ENCODE peak calls at places on chromosomes 6 and 20, in five cellular contexts. B, F, S, Z and Y are unnamed samples.

GRCh38 chr6:125027287-125027686 is 65.0 kb downstream of the RNF217 start:
- DNase-seq in F (no peak), B (no peak), Z (no peak), S (no peak), Y (no peak)

GRCh38 chr20:25280051-25280573 is 32.2 kb downstream of the PYGB start:
- DNase-seq in Z (no peak), S (peak), B (no peak), F (no peak), Y (no peak)

GRCh38 chr20:12594410-12595130 is 414.2 kb upstream of the SPTLC3 start:
- DNase-seq in B (no peak), S (no peak), F (no peak), Z (no peak), Y (no peak)

GRCh38 chr6:1405221-1405620 is 15.8 kb downstream of the FOXF2 start:
- DNase-seq in S (no peak), F (no peak), Z (no peak), B (no peak), Y (no peak)

GRCh38 chr6:3646616-3647362 is 104.7 kb downstream of the PXDC1 start:
- DNase-seq in S (no peak), F (no peak), B (peak), Z (no peak), Y (no peak)

GRCh38 chr6:80959034-80959433 is 793.4 kb downstream of the TENT5A start:
- DNase-seq in S (no peak), F (no peak), B (no peak), Z (no peak), Y (no peak)

GRCh38 chr20:62382306-62383198 is 4.4 kb upstream of the RPS21 start:
- DNase-seq in B (no peak), Z (peak), F (peak), S (peak), Y (no peak)

GRCh38 chr20:61353261-61353995 is 101.4 kb downstream of the CDH4 start:
- DNase-seq in S (no peak), Z (no peak), B (no peak), F (no peak), Y (no peak)

GRCh38 chr6:83891586-83891985 is 32.1 kb downstream of the CYB5R4 start:
- DNase-seq in F (no peak), S (no peak), B (no peak), Z (no peak), Y (no peak)

GRCh38 chr6:35079311-35080000 is 61.7 kb downstream of the TCP11 start:
- DNase-seq in S (no peak), B (peak), Z (no peak), F (peak), Y (no peak)

GRCh38 chr6:150666071-150666470 is 66.4 kb downstream of the PLEKHG1 start:
- DNase-seq in F (no peak), S (peak), B (no peak), Z (no peak), Y (peak)

GRCh38 chr20:19867940-19868371 is 109.9 kb downstream of the RIN2 start:
- DNase-seq in B (no peak), F (peak), Z (no peak), S (no peak), Y (peak)

GRCh38 chr6:28747631-28748157 is 176.1 kb downstream of the TRIM27 start:
- DNase-seq in Z (peak), F (no peak), B (no peak), S (no peak), Y (peak)

GRCh38 chr20:5670137-5670536 is 80.1 kb upstream of the SHLD1 start:
- DNase-seq in F (no peak), S (no peak), Z (no peak), B (no peak), Y (no peak)

GRCh38 chr6:1906625-1907024 is 296.9 kb downstream of the FOXC1 start:
- DNase-seq in Z (no peak), F (no peak), B (no peak), S (no peak), Y (no peak)

GRCh38 chr6:163324928-163325784 is 89.4 kb upstream of the QKI start:
- DNase-seq in Z (no peak), S (no peak), F (no peak), B (no peak), Y (no peak)

GRCh38 chr20:59165794-59166709 is 2.4 kb downstream of the ZNF831 start:
- DNase-seq in S (no peak), Z (no peak), B (no peak), F (no peak), Y (no peak)

GRCh38 chr20:47568837-47569410 is 67.2 kb downstream of the NCOA3 start:
- DNase-seq in F (no peak), S (no peak), B (no peak), Z (no peak), Y (no peak)

GRCh38 chr20:56362833-56363413 is 4.1 kb downstream of the FAM210B start:
- DNase-seq in S (no peak), B (no peak), Z (no peak), F (no peak), Y (no peak)

GRCh38 chr6:164085552-164086325 is 671.2 kb downstream of the QKI start:
- DNase-seq in B (peak), S (no peak), Z (no peak), F (no peak), Y (no peak)

DNA sequence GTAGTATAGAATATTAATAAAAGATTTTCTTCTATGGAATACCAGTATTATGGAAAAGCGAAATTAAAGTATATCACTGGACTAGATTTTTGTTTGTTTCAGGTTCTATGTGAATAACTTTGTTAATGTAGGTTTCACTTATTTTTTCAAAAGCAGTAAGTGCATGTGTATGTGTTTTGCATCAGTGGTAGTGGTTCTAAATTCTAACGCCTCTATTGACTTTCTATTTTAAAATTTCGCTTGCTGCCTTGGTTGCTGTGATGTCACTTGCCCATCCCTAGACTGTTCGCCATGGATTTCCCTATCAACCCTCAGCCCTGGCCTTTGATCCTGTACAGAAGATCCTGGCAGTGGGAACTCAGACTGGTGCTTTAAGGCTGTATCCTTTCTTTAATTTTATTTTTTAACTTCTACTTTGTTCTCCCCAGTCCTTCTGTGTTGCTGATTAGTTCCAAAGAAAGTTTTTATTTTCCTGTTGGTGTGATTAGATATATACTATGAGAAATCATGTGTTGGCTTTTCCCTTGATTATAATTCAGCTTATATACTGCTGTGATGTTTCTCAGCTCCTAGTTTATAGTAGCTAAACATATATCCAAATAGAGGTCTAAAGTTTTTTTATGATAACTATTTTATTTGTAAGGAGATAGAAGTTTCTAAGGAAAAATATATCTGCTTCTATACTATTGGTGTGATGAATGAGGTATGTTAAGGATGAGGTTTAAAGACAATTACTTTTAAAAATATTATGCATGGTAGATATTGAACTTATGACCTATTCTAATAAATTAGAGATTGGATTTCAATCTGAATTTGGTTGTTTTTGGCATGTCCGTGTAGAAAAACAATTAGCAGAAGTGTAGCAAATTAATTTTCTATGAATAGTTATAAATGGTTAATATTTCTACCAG is 1.7 kb downstream of the STXBP5 start:
- DNase-seq in Z (no peak), S (peak), F (no peak), B (no peak), Y (no peak)
- H3K4me3 ChIP-seq in Z (no peak), S (peak), F (peak), B (peak), Y (peak)

DNA sequence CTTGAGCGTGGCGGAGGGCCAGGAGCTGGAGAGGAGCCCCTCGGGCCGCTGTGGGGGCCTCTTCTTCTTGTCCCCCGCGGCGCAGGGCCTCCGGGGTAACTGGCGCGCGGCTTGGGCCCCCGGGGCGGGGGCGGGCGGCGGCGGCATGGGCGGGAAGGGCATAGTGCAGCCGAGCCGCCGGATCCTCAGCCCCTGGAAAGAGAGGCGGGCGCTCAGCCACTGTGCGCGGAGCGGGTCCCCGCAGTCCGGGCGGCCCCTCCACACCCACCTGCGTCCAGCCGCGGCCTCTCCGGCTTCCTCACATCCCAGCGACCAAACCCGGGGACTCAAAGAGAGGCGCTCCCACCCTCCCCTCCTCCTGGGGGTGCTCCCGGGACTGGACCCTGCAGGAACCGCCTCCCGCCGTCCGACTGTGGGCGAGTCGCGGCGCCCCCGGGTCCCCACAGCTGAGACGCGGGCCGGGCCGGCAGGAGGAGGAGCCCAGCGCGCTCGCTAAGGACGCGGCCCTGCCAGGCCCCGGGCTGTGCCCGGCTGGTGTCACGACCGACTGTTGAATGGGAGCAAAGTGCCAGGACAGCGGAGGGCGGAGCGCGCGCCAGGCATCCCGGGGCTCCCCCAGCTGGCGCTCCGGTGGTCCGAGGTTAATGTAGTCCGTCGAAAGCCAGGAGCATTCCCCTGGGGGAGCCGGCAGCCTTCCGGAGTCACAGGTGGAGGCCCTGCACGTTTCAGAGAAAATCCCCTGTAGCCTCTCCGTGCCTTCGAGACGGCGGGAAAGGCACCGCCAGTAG is at the start of gene PRR18:
- DNase-seq in Z (no peak), B (no peak), F (no peak), S (no peak), Y (no peak)
- TF ChIP-seq CTCF in Z (no peak), B (no peak), F (no peak), S (no peak), Y (no peak)

GRCh38 chr6:137651591-137652335 is 157.6 kb upstream of the OLIG3 start:
- DNase-seq in S (peak), Z (no peak), F (no peak), B (no peak), Y (no peak)

GRCh38 chr6:137650720-137651119 is 156.5 kb upstream of the OLIG3 start:
- DNase-seq in F (no peak), B (no peak), S (no peak), Z (no peak), Y (no peak)

GRCh38 chr6:137645850-137646249 is 151.7 kb upstream of the OLIG3 start:
- DNase-seq in B (no peak), F (no peak), Z (no peak), S (no peak), Y (no peak)

GRCh38 chr6:137646506-137646905 is 152.3 kb upstream of the OLIG3 start:
- DNase-seq in F (no peak), Z (no peak), S (no peak), B (no peak), Y (no peak)

GRCh38 chr6:137647762-137648412 is 153.7 kb upstream of the OLIG3 start:
- DNase-seq in Z (no peak), S (no peak), F (no peak), B (no peak), Y (no peak)
- H3K4me3 ChIP-seq in Z (no peak), S (no peak), F (no peak), B (no peak), Y (no peak)

DNA sequence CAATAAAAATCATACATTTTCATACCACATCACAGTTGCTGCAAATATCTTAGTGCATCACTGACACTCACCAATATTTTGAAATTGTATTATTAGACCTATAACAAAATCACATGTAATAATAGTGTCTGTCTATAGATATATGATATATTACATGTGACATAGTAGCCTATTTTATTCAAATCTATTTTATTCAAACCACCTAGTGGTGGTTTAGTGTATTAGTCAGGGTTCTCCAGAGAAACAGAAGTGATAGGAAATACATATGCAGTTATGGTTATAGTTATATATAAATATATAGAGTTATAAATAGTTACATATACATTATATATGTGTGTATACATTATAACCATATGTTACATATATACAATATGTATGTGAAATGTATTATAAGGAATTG is 366.5 kb upstream of the ARID1B start:
- DNase-seq in Z (no peak), F (no peak), S (no peak), B (no peak), Y (no peak)
- TF ChIP-seq CTCF in Z (peak), F (peak), S (no peak), B (no peak), Y (no peak)

DNA sequence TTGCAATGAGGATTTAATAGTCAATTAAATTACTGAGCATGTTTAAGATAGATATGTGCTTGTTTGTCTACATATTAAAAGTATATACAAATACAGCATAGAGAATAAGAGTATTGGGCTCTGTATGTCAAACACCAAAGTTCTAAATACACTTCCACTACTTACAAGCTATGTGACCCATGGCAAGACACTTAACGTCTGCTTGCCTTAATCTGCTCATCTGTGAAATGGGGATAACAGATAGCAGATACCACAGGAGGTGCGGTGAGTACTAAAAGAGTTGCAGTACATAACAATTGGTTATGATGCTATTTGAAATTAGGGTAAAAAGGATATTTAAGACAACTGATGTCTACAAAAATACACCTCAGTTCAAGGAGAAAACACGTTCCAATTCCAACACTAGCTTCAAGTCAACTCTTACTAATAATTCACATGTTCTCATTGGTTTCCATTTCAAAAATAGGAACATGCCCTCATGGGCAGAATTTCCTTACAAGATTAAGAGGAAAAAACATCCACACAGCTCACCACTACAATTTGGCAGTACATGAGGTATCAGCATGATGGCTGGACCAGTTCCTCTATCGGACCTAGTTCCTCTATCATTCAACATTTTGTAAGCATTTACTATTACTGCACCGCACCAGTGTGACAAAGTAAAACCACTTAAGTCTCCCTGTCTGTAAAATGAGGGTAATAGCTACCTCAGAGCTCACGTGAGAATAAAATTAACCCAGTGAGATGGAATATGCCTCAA is 101.1 kb downstream of the SMLR1 start:
- DNase-seq in F (no peak), B (no peak), Z (no peak), S (no peak), Y (no peak)
- H3K4me3 ChIP-seq in F (no peak), B (peak), Z (no peak), S (no peak), Y (no peak)

DNA sequence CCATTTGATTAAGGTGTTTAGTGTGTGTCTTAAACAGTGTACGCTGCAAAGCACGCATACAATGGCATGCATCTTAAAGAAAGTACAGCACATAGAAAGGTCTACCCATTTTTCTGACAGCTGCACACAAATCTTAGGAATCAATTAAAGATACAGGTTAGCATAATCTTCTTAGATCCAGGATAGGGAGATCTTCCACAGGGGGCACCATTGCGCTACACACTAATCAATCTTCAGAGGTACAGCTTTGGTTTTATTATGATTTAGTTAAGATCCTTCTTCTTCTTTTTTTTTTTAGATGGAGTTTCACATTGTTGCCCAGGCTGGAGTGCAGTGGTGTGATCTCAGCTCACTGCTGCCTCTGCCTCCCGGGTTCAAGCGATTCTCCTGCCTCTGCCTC is 63.7 kb upstream of the BEND3 start:
- DNase-seq in F (no peak), S (no peak), B (no peak), Z (peak), Y (no peak)
- TF ChIP-seq CTCF in F (peak), S (no peak), B (no peak), Z (peak), Y (peak)